ENCODE peak calls at places on chromosomes 11 and 22, in nine cellular contexts. W is HepG2, K is astrocyte, T is fibroblast of lung, N is K562, F is PC-3, U is GM23248, P is IMR-90, H is mammary epithelial cell. E is an unnamed sample. For H4K20me1, the result is how much of the 10 kb centered on the place peaks cover.

GRCh38 chr11:2142762-2143202 is 3.6 kb upstream of the IGF2 start:
- DNase-seq in U (peak), H (peak), P (peak), K (peak), T (peak), F (peak), W (no peak), N (no peak), E (no peak)

GRCh38 chr11:96246718-96247540 is 96.1 kb downstream of the MAML2 start:
- DNase-seq in N (no peak), U (peak), W (peak), H (peak), F (peak), T (peak), P (peak), K (peak), E (no peak)

GRCh38 chr11:88301478-88302140 is 35.9 kb downstream of the CTSC start:
- DNase-seq in K (peak), T (peak), N (no peak), U (no peak), P (peak), H (no peak), W (no peak), F (no peak), E (no peak)

GRCh38 chr11:1391165-1392010 is 1.7 kb downstream of the BRSK2 start:
- DNase-seq in P (no peak), N (no peak), T (no peak), F (no peak), K (no peak), W (no peak), U (no peak), H (no peak), E (peak)

GRCh38 chr22:44143596-44143995 is 37.1 kb upstream of the PARVG start:
- DNase-seq in T (no peak), H (no peak), N (no peak), P (no peak), U (no peak), K (no peak), W (no peak), F (no peak), E (no peak)

GRCh38 chr11:128726464-128727139 is 32.7 kb downstream of the FLI1 start:
- DNase-seq in T (no peak), U (peak), P (no peak), F (no peak), K (no peak), W (no peak), N (no peak), H (no peak), E (no peak)

GRCh38 chr11:110355011-110355744 is 58.8 kb upstream of the RDX start:
- DNase-seq in F (no peak), K (no peak), H (no peak), U (no peak), T (no peak), N (no peak), P (no peak), W (peak), E (peak)

GRCh38 chr11:65653229-65654225 is 9.2 kb downstream of the RELA start:
- DNase-seq in K (no peak), F (no peak), W (peak), T (peak), H (no peak), P (no peak), U (peak), N (no peak), E (no peak)

GRCh38 chr11:100709233-100709999 is 22.3 kb downstream of the ARHGAP42 start:
- DNase-seq in N (no peak), P (peak), F (peak), K (peak), W (no peak), T (peak), H (peak), U (peak), E (no peak)

GRCh38 chr22:44024288-44024908 is at the start of gene PARVB:
- DNase-seq in P (no peak), U (peak), K (no peak), T (no peak), F (peak), N (no peak), H (no peak), W (no peak), E (peak)

GRCh38 chr11:38416141-38416540 is 1818.1 kb upstream of the RAG2 start:
- DNase-seq in T (peak), H (no peak), N (no peak), K (peak), F (no peak), P (no peak), W (no peak), U (no peak), E (no peak)

GRCh38 chr11:103881518-103882070 is 154.8 kb upstream of the DDI1 start:
- DNase-seq in W (no peak), U (no peak), P (no peak), H (no peak), F (no peak), K (peak), T (peak), N (no peak), E (no peak)

GRCh38 chr11:77967121-77967520 is 27.3 kb downstream of the INTS4 start:
- DNase-seq in H (no peak), P (no peak), W (no peak), F (no peak), N (no peak), U (no peak), T (no peak), K (no peak), E (no peak)

GRCh38 chr11:30859709-30860108 is 273.6 kb upstream of the MPPED2 start:
- DNase-seq in N (no peak), T (no peak), W (no peak), P (no peak), U (no peak), H (no peak), F (no peak), K (no peak), E (no peak)

GRCh38 chr11:12086271-12087074 is 23.9 kb upstream of the MICAL2 start:
- DNase-seq in F (peak), U (peak), T (peak), P (peak), N (no peak), W (peak), K (peak), H (peak), E (no peak)

GRCh38 chr11:57254631-57255030 is 17.6 kb upstream of the APLNR start:
- DNase-seq in H (no peak), N (no peak), F (no peak), K (no peak), W (no peak), T (no peak), U (no peak), P (no peak), E (no peak)

GRCh38 chr11:5807580-5807979 is 1.1 kb upstream of the OR52N2 start:
- DNase-seq in H (no peak), U (no peak), N (no peak), T (no peak), F (no peak), W (peak), P (no peak), K (no peak), E (peak)

GRCh38 chr11:118939948-118940598 is 14.3 kb upstream of the BCL9L start:
- DNase-seq in K (no peak), T (peak), N (no peak), W (no peak), P (no peak), H (no peak), F (no peak), U (peak), E (peak)

GRCh38 chr22:37746366-37747089 is 49.7 kb downstream of the TRIOBP start:
- DNase-seq in F (no peak), U (peak), K (no peak), T (no peak), N (peak), P (no peak), H (peak), W (no peak), E (peak)

GRCh38 chr11:72236083-72236697 is 7.8 kb downstream of the PHOX2A start:
- DNase-seq in P (peak), U (no peak), W (no peak), N (no peak), T (no peak), K (no peak), F (no peak), H (no peak), E (no peak)

GRCh38 chr11:72234920-72235319 is 9.1 kb downstream of the PHOX2A start:
- DNase-seq in W (no peak), N (no peak), K (no peak), H (no peak), F (no peak), T (no peak), P (no peak), U (no peak), E (no peak)

GRCh38 chr11:72234514-72234830 is 9.5 kb downstream of the PHOX2A start:
- DNase-seq in N (no peak), P (no peak), H (no peak), T (no peak), K (no peak), F (no peak), W (no peak), U (no peak), E (no peak)

GRCh38 chr11:72236774-72237111 is 7.2 kb downstream of the PHOX2A start:
- DNase-seq in F (no peak), T (no peak), H (no peak), P (no peak), K (no peak), N (no peak), U (no peak), W (no peak), E (no peak)

DNA sequence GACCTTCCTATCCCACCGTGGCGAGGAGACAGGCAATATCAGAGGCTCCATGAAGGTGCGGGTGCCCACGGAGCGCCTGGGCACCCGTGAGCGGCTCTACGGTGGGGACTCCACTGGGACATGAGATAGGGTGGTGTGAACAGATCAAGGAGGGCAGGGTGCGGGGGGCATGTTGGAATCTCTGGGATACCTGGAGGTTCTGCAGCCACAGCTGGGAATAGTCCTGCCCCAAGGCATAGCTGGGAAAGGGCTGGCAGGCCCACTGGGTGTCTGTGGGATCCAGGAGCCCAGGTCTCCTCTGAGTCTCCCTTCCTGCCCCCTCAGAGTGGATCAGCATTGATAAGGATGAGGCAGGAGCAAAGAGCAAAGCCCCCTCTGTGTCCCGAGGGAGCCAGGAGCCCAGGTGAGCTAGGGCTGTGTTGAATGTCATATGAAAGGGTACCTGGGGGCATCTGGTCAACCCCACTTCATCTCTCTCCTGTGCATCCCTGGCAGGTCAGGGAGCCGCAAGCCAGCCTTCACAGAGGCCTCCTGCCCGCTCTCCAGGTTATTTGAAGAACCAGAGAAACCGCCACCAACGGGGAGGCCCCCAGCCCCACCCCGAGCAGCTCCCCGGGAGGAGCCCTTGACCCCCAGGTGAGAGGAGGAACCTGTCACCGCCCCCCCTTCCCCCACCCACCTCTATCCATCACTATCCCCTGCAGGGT is 8.5 kb downstream of the PHOX2A start:
- DNase-seq in K (no peak), W (no peak), H (no peak), U (no peak), T (no peak), P (no peak), F (no peak), N (peak), E (no peak)
- H4K20me1 ChIP-seq in K (half or more), W (under half), H (under half), U (under half), T (under half), P (half or more), F (under half), N (under half), E (under half)

GRCh38 chr11:69880803-69881445 is 61.7 kb upstream of the FGF3 start:
- DNase-seq in F (no peak), H (no peak), P (no peak), N (no peak), U (no peak), W (no peak), T (no peak), K (no peak), E (no peak)
- H4K20me1 ChIP-seq in F (under half), H (under half), P (under half), N (under half), U (under half), W (under half), T (under half), K (under half), E (under half)

GRCh38 chr22:46863794-46864193 is 101.3 kb downstream of the TBC1D22A start:
- DNase-seq in K (no peak), U (no peak), W (peak), N (no peak), T (no peak), F (no peak), H (no peak), P (no peak), E (no peak)

GRCh38 chr22:46862418-46863324 is 100.2 kb downstream of the TBC1D22A start:
- DNase-seq in H (no peak), U (no peak), F (no peak), W (no peak), N (no peak), K (no peak), P (no peak), T (no peak), E (no peak)

GRCh38 chr22:46861468-46861867 is 99.0 kb downstream of the TBC1D22A start:
- DNase-seq in W (no peak), P (no peak), U (no peak), K (no peak), H (no peak), N (no peak), F (no peak), T (no peak), E (no peak)

GRCh38 chr22:46860562-46860961 is 98.1 kb downstream of the TBC1D22A start:
- DNase-seq in F (no peak), H (no peak), T (no peak), P (no peak), N (no peak), W (no peak), U (no peak), K (no peak), E (no peak)

DNA sequence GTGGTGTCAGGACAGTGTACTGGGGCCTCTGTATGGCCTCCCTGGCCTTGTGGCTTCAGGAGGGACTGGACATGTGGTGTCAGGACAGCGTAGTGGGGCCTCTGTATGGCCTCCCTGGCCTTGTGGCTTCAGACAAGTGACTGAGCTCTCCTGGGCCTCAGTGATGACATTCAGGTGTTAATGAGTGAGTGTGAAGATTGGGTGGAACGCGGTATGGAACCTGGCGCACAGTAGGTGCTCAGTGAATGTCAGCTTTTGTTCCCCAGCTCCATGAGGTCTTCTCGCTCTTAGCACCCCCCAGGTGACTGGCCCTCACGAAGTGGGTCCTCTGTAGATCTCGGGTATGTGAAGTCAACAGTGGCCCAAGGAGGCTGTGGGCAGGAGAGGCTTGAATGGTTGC is 99.5 kb downstream of the TBC1D22A start:
- DNase-seq in U (no peak), H (no peak), W (no peak), K (no peak), F (no peak), P (no peak), N (no peak), T (no peak), E (no peak)
- H4K20me1 ChIP-seq in U (under half), H (under half), W (under half), K (under half), F (under half), P (under half), N (under half), T (under half), E (under half)

GRCh38 chr11:47154738-47155570 is 21.7 kb downstream of the ARFGAP2 start:
- DNase-seq in K (no peak), N (no peak), W (no peak), P (no peak), H (no peak), F (no peak), T (no peak), U (no peak), E (no peak)

GRCh38 chr11:47156951-47157350 is 19.7 kb downstream of the ARFGAP2 start:
- DNase-seq in K (no peak), H (no peak), N (no peak), P (no peak), U (no peak), T (no peak), F (no peak), W (no peak), E (no peak)

GRCh38 chr11:47155914-47156313 is 20.8 kb downstream of the ARFGAP2 start:
- DNase-seq in K (no peak), H (no peak), N (no peak), F (no peak), P (no peak), W (no peak), U (no peak), T (no peak), E (no peak)

GRCh38 chr11:47158242-47158641 is 18.4 kb downstream of the ARFGAP2 start:
- DNase-seq in W (no peak), F (no peak), U (no peak), N (no peak), H (no peak), P (no peak), K (no peak), T (no peak), E (no peak)

DNA sequence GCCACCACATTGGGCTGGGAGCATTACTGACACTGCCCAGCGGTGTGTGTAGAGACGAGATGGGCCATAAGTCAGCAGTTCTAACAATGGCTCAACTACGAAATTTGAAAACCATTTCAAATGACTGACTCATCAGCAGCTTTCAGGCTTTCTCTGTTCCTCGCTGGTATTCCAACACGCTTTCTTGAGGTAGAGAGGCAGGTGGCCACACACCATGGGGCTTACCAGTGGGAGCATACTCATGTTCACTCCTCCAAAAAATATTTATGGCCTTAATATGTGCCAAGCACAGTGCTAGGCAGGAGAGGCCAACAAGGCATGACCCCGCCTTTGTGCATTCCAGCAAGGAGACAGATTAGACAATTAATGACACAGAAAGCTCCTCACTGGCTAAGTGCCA is 20.3 kb downstream of the ARFGAP2 start:
- DNase-seq in F (no peak), N (no peak), H (no peak), U (peak), T (peak), W (no peak), K (peak), P (peak), E (no peak)
- H4K20me1 ChIP-seq in F (under half), N (under half), H (under half), U (under half), T (under half), W (under half), K (under half), P (under half), E (under half)

DNA sequence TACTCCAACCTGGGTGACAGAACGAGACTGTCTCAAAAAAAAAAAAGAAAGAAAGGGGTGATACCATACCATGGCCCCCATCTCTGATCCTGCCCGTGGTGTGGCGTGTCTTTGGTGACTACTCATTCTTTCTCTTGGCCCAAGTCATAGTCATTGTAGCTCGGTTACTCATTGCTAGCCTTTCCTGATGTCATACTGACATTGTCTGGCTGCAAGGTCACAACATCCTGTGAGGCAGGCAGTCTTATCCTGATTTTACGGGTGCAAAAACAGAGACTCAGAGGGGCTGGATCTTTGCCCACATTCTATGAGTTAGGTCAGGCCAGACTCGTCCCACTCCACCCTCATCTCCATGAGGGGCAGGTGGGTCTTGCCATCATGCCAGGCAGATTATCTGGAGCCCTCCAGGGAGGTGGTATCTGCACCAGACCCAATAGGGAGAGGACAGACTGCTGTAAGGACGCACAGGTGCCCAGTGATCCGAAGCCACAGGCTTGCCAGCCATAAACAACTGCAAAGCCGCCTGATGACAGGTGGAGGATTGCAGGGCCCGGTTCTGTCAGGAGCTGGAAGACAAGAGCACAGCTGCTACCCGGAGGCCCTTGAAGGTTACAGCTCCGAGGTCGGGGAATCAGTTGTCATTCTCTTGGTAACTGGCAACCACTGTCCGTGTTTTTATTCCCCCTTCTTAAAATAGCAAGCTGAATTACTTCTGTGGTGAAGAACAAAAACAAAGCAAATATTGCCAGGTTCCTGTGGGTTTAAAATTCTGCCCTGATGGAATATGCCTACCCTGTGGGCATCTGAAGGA is 13.8 kb downstream of the TOM1 start:
- DNase-seq in N (no peak), H (peak), F (peak), K (peak), P (peak), U (peak), T (peak), W (peak), E (no peak)
- H4K20me1 ChIP-seq in N (under half), H (under half), F (under half), K (half or more), P (half or more), U (under half), T (under half), W (under half), E (under half)

GRCh38 chr11:70314730-70315129 is 44.2 kb downstream of the PPFIA1 start:
- DNase-seq in P (no peak), W (no peak), K (no peak), T (no peak), F (no peak), H (no peak), N (no peak), U (no peak), E (no peak)
- H4K20me1 ChIP-seq in P (under half), W (under half), K (half or more), T (under half), F (under half), H (under half), N (under half), U (under half), E (under half)

DNA sequence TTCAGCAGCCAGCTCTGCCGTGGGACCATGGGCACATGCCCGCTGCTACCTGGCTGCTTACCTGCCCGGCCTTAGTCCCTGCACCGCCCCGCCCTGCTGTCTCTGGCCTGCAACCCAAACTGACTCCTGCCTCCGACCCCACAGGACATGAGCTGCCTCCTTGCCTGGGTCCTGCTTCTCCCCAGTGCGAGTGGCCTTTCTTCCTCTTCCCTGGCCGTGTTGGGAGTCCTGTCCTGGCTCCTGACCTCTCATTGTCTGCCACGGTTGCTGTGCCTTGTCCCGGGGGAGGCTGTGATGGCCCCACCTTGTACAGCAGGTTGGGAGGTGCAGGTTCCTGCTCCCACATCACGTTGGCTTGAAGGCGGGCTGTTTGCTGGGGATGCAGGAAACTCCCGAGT is 370.0 kb downstream of the TBC1D22A start:
- DNase-seq in P (no peak), H (no peak), F (no peak), N (no peak), T (no peak), K (no peak), U (no peak), W (no peak), E (no peak)
- H4K20me1 ChIP-seq in P (under half), H (under half), F (under half), N (under half), T (under half), K (under half), U (under half), W (under half), E (under half)